ENCODE peak calls at places on chromosomes 12 and 14, in seven cellular contexts. W is upper lobe of right lung, G is left ventricle myocardium inferior, I is Karpas-422, N is adrenal gland, U is vagina, L is mesendoderm. Y is an unnamed sample.

GRCh38 chr14:106586098-106586704 is 1059.8 kb downstream of the TMEM121 start:
- DNase-seq in W (peak; percentile 69), U (no peak), N (no peak), G (no peak), I (peak; percentile 87), L (no peak), Y (peak; percentile 64)

GRCh38 chr12:55637467-55637866 is 775 bp downstream of the OR10P1 start:
- DNase-seq in I (no peak), L (no peak), G (no peak), N (no peak), W (no peak), U (peak; percentile 67), Y (no peak)

GRCh38 chr12:57461326-57461903 is 1.8 kb downstream of the GLI1 start:
- DNase-seq in W (peak; percentile 71), N (peak; percentile 52), G (peak; percentile 74), L (peak; percentile 93), I (peak; percentile 66), U (no peak), Y (peak; percentile 92)

GRCh38 chr12:124527861-124528561 is 39.4 kb downstream of the NCOR2 start:
- DNase-seq in G (peak; percentile 42), N (no peak), L (no peak), W (no peak), U (no peak), I (no peak), Y (peak; percentile 98)

GRCh38 chr14:33165144-33165925 is 226.7 kb downstream of the NPAS3 start:
- DNase-seq in G (no peak), I (peak; percentile 50), N (no peak), U (no peak), L (peak; percentile 68), W (no peak), Y (peak; percentile 90)

GRCh38 chr12:16389594-16389993 is 42.1 kb downstream of the MGST1 start:
- DNase-seq in N (no peak), U (no peak), I (no peak), W (no peak), G (no peak), L (no peak), Y (no peak)

GRCh38 chr12:124914392-124915248 is at the start of gene UBC:
- DNase-seq in I (peak; percentile 96), N (peak; percentile 92), L (peak; percentile 94), W (peak; percentile 93), G (peak; percentile 90), U (peak; percentile 95), Y (peak; percentile 94)

GRCh38 chr14:20460458-20461229 is 590 bp downstream of the PIP4P1 start:
- DNase-seq in G (no peak), U (no peak), N (peak; percentile 36), W (peak; percentile 87), I (peak; percentile 80), L (peak; percentile 29), Y (no peak)

GRCh38 chr12:105091495-105092206 is 7.4 kb upstream of the ALDH1L2 start:
- DNase-seq in I (no peak), L (no peak), N (no peak), U (no peak), W (no peak), G (no peak), Y (no peak)

GRCh38 chr12:49092086-49092815 is 2.4 kb downstream of the DHH start:
- DNase-seq in G (peak; percentile 37), I (peak; percentile 79), L (peak; percentile 76), W (no peak), N (peak; percentile 30), U (no peak), Y (peak; percentile 50)

GRCh38 chr12:81378601-81379000 is 300.7 kb downstream of the ACSS3 start:
- DNase-seq in N (no peak), U (no peak), L (no peak), I (no peak), G (no peak), W (no peak), Y (no peak)

GRCh38 chr12:94172031-94172430 is 23.7 kb downstream of the PLXNC1 start:
- DNase-seq in U (no peak), G (no peak), L (peak; percentile 59), N (no peak), I (no peak), W (no peak), Y (no peak)

GRCh38 chr12:110253176-110253575 is 27.9 kb upstream of the ATP2A2 start:
- DNase-seq in G (peak; percentile 82), I (no peak), L (no peak), N (peak; percentile 89), U (no peak), W (peak; percentile 63), Y (no peak)

GRCh38 chr14:22039938-22040780 is 366.5 kb upstream of the OR4E1 start:
- DNase-seq in I (peak; percentile 84), U (no peak), W (no peak), N (no peak), L (peak; percentile 8), G (no peak), Y (peak; percentile 49)

GRCh38 chr12:31009976-31010375 is 63.7 kb upstream of the DDX11 start:
- DNase-seq in N (no peak), G (no peak), W (no peak), U (no peak), I (no peak), L (no peak), Y (no peak)

GRCh38 chr12:12527820-12528296 is 34.8 kb downstream of the DUSP16 start:
- DNase-seq in U (no peak), W (no peak), I (no peak), G (no peak), L (peak; percentile 37), N (no peak), Y (no peak)

GRCh38 chr14:21066882-21067502 is 3.1 kb upstream of the ARHGEF40 start:
- DNase-seq in G (no peak), L (peak; percentile 61), U (no peak), I (peak; percentile 62), N (no peak), W (no peak), Y (peak; percentile 34)

GRCh38 chr14:104108570-104109060 is 23.1 kb downstream of the ASPG start:
- DNase-seq in N (no peak), I (no peak), W (peak; percentile 68), L (no peak), U (no peak), G (peak; percentile 15), Y (no peak)

GRCh38 chr12:63047146-63047545 is 103.9 kb downstream of the AVPR1A start:
- DNase-seq in N (no peak), I (no peak), U (no peak), G (no peak), W (no peak), L (no peak), Y (no peak)

GRCh38 chr12:93962336-93962735 is 186.0 kb upstream of the PLXNC1 start:
- DNase-seq in I (no peak), W (no peak), N (no peak), L (no peak), U (no peak), G (no peak), Y (no peak)

GRCh38 chr14:101501858-101502615 is 59.3 kb upstream of the DIO3 start:
- DNase-seq in W (peak; percentile 40), I (no peak), G (no peak), N (no peak), L (no peak), U (no peak), Y (no peak)

GRCh38 chr14:103534576-103535061 is 5.6 kb downstream of the TRMT61A start:
- DNase-seq in N (no peak), I (no peak), G (no peak), W (no peak), U (no peak), L (no peak), Y (no peak)

GRCh38 chr14:92209141-92209540 is 87.4 kb downstream of the CPSF2 start:
- DNase-seq in I (no peak), W (no peak), L (no peak), U (no peak), N (no peak), G (no peak), Y (no peak)

GRCh38 chr12:131573631-131574396 is 137.1 kb upstream of the SFSWAP start:
- DNase-seq in I (no peak), L (no peak), N (no peak), W (no peak), U (no peak), G (no peak), Y (no peak)

GRCh38 chr14:45698462-45699134 is 445.6 kb upstream of the MIS18BP1 start:
- DNase-seq in L (no peak), G (no peak), N (peak; percentile 10), I (no peak), U (no peak), W (no peak), Y (no peak)

GRCh38 chr14:98059106-98059505 is 1212.9 kb downstream of the BCL11B start:
- DNase-seq in W (no peak), I (no peak), G (no peak), N (no peak), U (no peak), L (no peak), Y (no peak)
- H3K27ac ChIP-seq in W (no peak overlapping the region), I (no peak overlapping the region), G (no peak overlapping the region), N (no peak overlapping the region), U (no peak overlapping the region), L (no peak overlapping the region), Y (no peak overlapping the region)

DNA sequence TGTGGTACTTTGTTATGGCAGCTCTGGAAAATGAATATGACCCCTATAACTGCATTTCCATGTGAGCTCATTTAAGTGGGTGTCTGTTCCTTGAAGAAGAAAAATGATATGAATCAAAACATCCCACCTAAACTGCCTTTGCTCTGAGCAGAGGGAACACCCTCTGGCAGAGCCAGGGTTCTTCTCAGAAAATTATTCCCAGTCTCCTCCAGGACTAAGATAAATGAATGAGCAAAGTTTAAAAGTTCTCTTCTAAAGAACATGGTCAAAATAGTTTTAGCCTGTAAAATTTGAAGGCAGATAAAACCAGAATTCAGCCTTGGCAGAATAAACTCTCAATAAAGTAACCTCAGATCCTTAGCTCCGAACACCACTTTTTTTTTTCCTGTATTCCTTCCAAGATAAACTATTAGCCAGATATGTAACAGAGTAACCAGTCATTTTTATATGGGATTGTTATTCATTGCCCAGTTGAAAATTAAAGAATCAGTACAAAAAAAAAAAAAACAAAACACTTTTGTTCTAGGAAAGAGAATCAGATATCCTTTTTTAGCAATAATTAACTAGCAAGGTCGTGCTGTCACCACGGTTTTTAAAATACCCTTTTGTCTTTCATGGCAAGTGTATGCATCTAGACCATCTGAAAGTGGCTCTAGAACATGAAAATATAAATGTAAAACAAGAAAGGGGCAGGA is 60.7 kb downstream of the CAPZA3 start:
- DNase-seq in W (no peak), L (no peak), U (no peak), I (no peak), G (no peak), N (no peak), Y (no peak)
- H3K27ac ChIP-seq in W (no peak overlapping the region), L (no peak overlapping the region), U (peak overlapping the region; percentile 15), I (no peak overlapping the region), G (peak overlapping the region; percentile 67), N (no peak overlapping the region), Y (no peak overlapping the region)

DNA sequence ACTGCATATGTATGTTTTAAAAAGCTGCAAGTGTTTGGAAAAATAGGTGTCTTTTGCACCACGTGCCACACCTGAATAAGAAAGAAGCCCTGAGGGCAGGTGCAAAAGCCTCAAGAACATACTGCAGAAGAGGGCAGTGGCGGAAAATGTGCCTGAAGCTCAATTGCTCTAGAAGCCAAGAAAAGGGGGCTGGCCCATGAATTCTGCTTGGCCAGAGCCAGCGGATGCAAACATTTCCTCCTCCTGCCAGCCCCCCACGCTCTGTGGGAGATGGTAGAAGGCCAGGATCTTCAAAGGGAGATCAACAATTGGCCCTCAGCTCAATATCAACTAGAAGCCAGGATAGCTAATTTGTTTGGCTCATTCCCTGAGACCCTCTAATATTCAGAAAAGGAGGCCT is 80.3 kb upstream of the TMEM132D start:
- DNase-seq in U (no peak), N (no peak), G (no peak), W (no peak), I (no peak), L (peak; percentile 25), Y (no peak)
- H3K27ac ChIP-seq in U (no peak overlapping the region), N (no peak overlapping the region), G (no peak overlapping the region), W (no peak overlapping the region), I (no peak overlapping the region), L (no peak overlapping the region), Y (no peak overlapping the region)

GRCh38 chr12:15146585-15146984 is 74.6 kb downstream of the RERG start:
- DNase-seq in G (no peak), W (no peak), N (no peak), L (no peak), U (no peak), I (no peak), Y (no peak)
- H3K27ac ChIP-seq in G (peak overlapping the region; percentile 17), W (no peak overlapping the region), N (no peak overlapping the region), L (no peak overlapping the region), U (peak overlapping the region; percentile 38), I (no peak overlapping the region), Y (no peak overlapping the region)

Y was measured in A673.